ENCODE peak calls at places on chromosomes 13 and 19, in four cellular contexts. One of them, this sample, is unnamed.

GRCh38 chr19:48918801-48919247 is 14.7 kb upstream of the DHDH start:
- DNase-seq in H1: peak; percentile 79
- DNase-seq in HCT116: no peak
- DNase-seq in GM12878: no peak
- DNase-seq in this sample: peak; percentile 77

GRCh38 chr19:8017808-8018207 is 12.4 kb upstream of the ELAVL1 start:
- DNase-seq in H1: no peak
- DNase-seq in HCT116: no peak
- DNase-seq in GM12878: no peak
- DNase-seq in this sample: peak; percentile 66

GRCh38 chr19:46115396-46116109 is 8.9 kb downstream of the IGFL3 start:
- DNase-seq in H1: no peak
- DNase-seq in HCT116: peak; percentile 33
- DNase-seq in GM12878: peak; percentile 31
- DNase-seq in this sample: no peak

GRCh38 chr13:50682002-50682401 is 161.5 kb downstream of the DLEU7 start:
- DNase-seq in H1: no peak
- DNase-seq in HCT116: no peak
- DNase-seq in GM12878: no peak
- DNase-seq in this sample: no peak

GRCh38 chr13:88068975-88069374 is 397.8 kb downstream of the SLITRK5 start:
- DNase-seq in H1: peak; percentile 72
- DNase-seq in HCT116: no peak
- DNase-seq in GM12878: no peak
- DNase-seq in this sample: peak; percentile 0

GRCh38 chr13:41905600-41906254 is 55.2 kb downstream of the VWA8 start:
- DNase-seq in H1: no peak
- DNase-seq in HCT116: peak; percentile 34
- DNase-seq in GM12878: no peak
- DNase-seq in this sample: peak; percentile 31

GRCh38 chr13:62119739-62120700 is 704.4 kb upstream of the PCDH20 start:
- DNase-seq in H1: no peak
- DNase-seq in HCT116: peak; percentile 10
- DNase-seq in GM12878: no peak
- DNase-seq in this sample: no peak

GRCh38 chr19:21680026-21680425 is 87.4 kb downstream of the ZNF100 start:
- DNase-seq in H1: no peak
- DNase-seq in HCT116: no peak
- DNase-seq in GM12878: no peak
- DNase-seq in this sample: no peak

GRCh38 chr19:7287716-7288115 is 6.5 kb downstream of the INSR start:
- DNase-seq in H1: no peak
- DNase-seq in HCT116: no peak
- DNase-seq in GM12878: no peak
- DNase-seq in this sample: no peak

GRCh38 chr13:70985371-70985770 is 877.1 kb upstream of the KLHL1 start:
- DNase-seq in H1: no peak
- DNase-seq in HCT116: no peak
- DNase-seq in GM12878: no peak
- DNase-seq in this sample: no peak

GRCh38 chr19:39390460-39390758 is 497 bp downstream of the PAF1 start:
- DNase-seq in H1: no peak
- DNase-seq in HCT116: peak; percentile 84
- DNase-seq in GM12878: no peak
- DNase-seq in this sample: no peak

GRCh38 chr19:48461982-48462655 is 6.7 kb downstream of the KCNJ14 start:
- DNase-seq in H1: peak; percentile 88
- DNase-seq in HCT116: peak; percentile 21
- DNase-seq in GM12878: no peak
- DNase-seq in this sample: peak; percentile 78

GRCh38 chr19:33216198-33216830 is 9.3 kb downstream of the SLC7A10 start:
- DNase-seq in H1: no peak
- DNase-seq in HCT116: no peak
- DNase-seq in GM12878: no peak
- DNase-seq in this sample: no peak

GRCh38 chr13:31111136-31111535 is 50.6 kb downstream of the HSPH1 start:
- DNase-seq in H1: no peak
- DNase-seq in HCT116: no peak
- DNase-seq in GM12878: no peak
- DNase-seq in this sample: no peak

GRCh38 chr13:19085258-19085657 is 96.4 kb downstream of the TUBA3C start:
- DNase-seq in H1: no peak
- DNase-seq in HCT116: no peak
- DNase-seq in GM12878: no peak
- DNase-seq in this sample: no peak

GRCh38 chr13:104106705-104107393 is 1040.6 kb upstream of the SLC10A2 start:
- DNase-seq in H1: peak; percentile 47
- DNase-seq in HCT116: no peak
- DNase-seq in GM12878: no peak
- DNase-seq in this sample: no peak

GRCh38 chr13:35231426-35231825 is 245.1 kb downstream of the MAB21L1 start:
- DNase-seq in H1: no peak
- DNase-seq in HCT116: no peak
- DNase-seq in GM12878: no peak
- DNase-seq in this sample: no peak

GRCh38 chr19:35048911-35049411 is 7.4 kb downstream of the HPN start:
- DNase-seq in H1: no peak
- DNase-seq in HCT116: no peak
- DNase-seq in GM12878: no peak
- DNase-seq in this sample: no peak

GRCh38 chr19:12660980-12661379 is 5.6 kb downstream of the MAN2B1 start:
- DNase-seq in H1: no peak
- DNase-seq in HCT116: no peak
- DNase-seq in GM12878: no peak
- DNase-seq in this sample: no peak

GRCh38 chr19:15759962-15760565 is 22.3 kb downstream of the OR10H3 start:
- DNase-seq in H1: no peak
- DNase-seq in HCT116: peak; percentile 12
- DNase-seq in GM12878: no peak
- DNase-seq in this sample: peak; percentile 41

GRCh38 chr13:50126378-50127016 is 111.3 kb downstream of the KCNRG start:
- DNase-seq in H1: no peak
- DNase-seq in HCT116: no peak
- DNase-seq in GM12878: no peak
- DNase-seq in this sample: no peak

GRCh38 chr19:23817519-23817918 is 58.8 kb upstream of the ZNF681 start:
- DNase-seq in H1: peak; percentile 46
- DNase-seq in HCT116: peak; percentile 4
- DNase-seq in GM12878: no peak
- DNase-seq in this sample: peak; percentile 73

GRCh38 chr13:83691966-83692365 is 190.3 kb downstream of the SLITRK1 start:
- DNase-seq in H1: no peak
- DNase-seq in HCT116: no peak
- DNase-seq in GM12878: no peak
- DNase-seq in this sample: no peak

GRCh38 chr19:7636691-7637373 is at the start of gene STXBP2:
- DNase-seq in H1: peak; percentile 97
- DNase-seq in HCT116: peak; percentile 76
- DNase-seq in GM12878: peak; percentile 35
- DNase-seq in this sample: peak; percentile 95

GRCh38 chr13:99436686-99437416 is 64.4 kb upstream of the TM9SF2 start:
- DNase-seq in H1: peak; percentile 97
- DNase-seq in HCT116: peak; percentile 78
- DNase-seq in GM12878: no peak
- DNase-seq in this sample: peak; percentile 75

GRCh38 chr13:52130641-52131040 is 1.8 kb upstream of the NEK5 start:
- DNase-seq in H1: no peak
- DNase-seq in HCT116: no peak
- DNase-seq in GM12878: no peak
- DNase-seq in this sample: no peak

DNA sequence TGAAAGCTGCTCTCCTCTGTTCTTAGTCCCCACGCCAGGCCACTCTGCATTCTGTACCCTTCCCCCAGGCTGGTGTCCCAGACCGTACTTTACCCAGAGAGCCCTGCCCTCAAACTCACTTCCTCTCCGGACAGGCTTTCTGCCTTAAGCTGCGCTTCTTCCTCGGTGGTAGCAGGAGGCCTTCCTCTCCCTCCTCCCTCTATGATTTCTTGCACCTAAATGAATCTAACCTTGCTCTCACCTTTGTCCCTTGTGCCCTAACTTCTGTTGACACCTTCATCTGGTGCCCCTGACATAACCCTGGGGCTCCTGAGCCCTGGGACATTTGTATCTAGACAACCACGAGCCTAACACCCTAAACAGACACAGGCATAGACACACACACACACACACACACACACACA is 29.6 kb upstream of the CEACAM21 start:
- DNase-seq in H1: no peak
- DNase-seq in HCT116: no peak
- DNase-seq in GM12878: no peak
- DNase-seq in this sample: no peak
- TF ChIP-seq EGR1 in H1: no peak
- TF ChIP-seq EGR1 in HCT116: no peak
- TF ChIP-seq EGR1 in GM12878: no peak
- TF ChIP-seq EGR1 in this sample: no peak

GRCh38 chr13:95604534-95604915 is 40.0 kb downstream of the DZIP1 start:
- DNase-seq in H1: no peak
- DNase-seq in HCT116: no peak
- DNase-seq in GM12878: no peak
- DNase-seq in this sample: no peak

GRCh38 chr13:95601216-95601615 is 43.3 kb downstream of the DZIP1 start:
- DNase-seq in H1: no peak
- DNase-seq in HCT116: no peak
- DNase-seq in GM12878: no peak
- DNase-seq in this sample: no peak

GRCh38 chr13:95605426-95606125 is 38.9 kb downstream of the DZIP1 start:
- DNase-seq in H1: no peak
- DNase-seq in HCT116: no peak
- DNase-seq in GM12878: no peak
- DNase-seq in this sample: no peak

GRCh38 chr13:95601906-95602305 is 42.6 kb downstream of the DZIP1 start:
- DNase-seq in H1: no peak
- DNase-seq in HCT116: no peak
- DNase-seq in GM12878: no peak
- DNase-seq in this sample: no peak

DNA sequence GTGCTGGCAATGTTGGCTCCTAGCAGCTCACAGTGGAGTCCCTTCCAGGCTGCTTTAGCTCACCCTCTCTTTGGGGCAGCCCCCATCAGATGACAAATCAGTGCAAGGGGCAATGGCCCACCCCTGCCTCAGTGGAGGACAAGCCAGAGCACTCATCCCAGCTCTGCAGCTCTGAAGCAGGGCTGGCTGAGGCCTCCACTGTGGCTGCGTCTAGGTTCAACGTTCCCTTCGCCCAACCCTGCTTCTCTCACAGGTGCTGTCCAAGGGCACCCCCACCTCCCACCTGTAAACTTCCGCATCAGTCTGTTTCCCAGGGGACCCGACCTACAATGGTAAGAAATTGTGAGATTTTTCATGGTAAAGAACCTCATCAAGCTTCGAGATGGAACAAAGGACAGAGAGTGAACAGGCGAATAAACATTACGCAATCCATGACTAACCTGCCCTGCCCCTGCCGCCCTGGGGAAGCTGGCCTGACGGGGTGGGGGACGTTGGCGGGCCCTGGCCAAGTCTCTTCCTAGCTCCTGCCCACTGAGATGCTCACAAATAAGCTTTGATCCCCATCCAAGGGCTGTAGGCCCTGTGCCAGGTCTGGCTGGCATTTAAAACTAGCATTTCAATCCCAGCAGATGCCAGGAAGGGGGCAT is 40.5 kb downstream of the DZIP1 start:
- DNase-seq in H1: no peak
- DNase-seq in HCT116: no peak
- DNase-seq in GM12878: no peak
- DNase-seq in this sample: no peak
- TF ChIP-seq EGR1 in H1: no peak
- TF ChIP-seq EGR1 in HCT116: no peak
- TF ChIP-seq EGR1 in GM12878: no peak
- TF ChIP-seq EGR1 in this sample: no peak

DNA sequence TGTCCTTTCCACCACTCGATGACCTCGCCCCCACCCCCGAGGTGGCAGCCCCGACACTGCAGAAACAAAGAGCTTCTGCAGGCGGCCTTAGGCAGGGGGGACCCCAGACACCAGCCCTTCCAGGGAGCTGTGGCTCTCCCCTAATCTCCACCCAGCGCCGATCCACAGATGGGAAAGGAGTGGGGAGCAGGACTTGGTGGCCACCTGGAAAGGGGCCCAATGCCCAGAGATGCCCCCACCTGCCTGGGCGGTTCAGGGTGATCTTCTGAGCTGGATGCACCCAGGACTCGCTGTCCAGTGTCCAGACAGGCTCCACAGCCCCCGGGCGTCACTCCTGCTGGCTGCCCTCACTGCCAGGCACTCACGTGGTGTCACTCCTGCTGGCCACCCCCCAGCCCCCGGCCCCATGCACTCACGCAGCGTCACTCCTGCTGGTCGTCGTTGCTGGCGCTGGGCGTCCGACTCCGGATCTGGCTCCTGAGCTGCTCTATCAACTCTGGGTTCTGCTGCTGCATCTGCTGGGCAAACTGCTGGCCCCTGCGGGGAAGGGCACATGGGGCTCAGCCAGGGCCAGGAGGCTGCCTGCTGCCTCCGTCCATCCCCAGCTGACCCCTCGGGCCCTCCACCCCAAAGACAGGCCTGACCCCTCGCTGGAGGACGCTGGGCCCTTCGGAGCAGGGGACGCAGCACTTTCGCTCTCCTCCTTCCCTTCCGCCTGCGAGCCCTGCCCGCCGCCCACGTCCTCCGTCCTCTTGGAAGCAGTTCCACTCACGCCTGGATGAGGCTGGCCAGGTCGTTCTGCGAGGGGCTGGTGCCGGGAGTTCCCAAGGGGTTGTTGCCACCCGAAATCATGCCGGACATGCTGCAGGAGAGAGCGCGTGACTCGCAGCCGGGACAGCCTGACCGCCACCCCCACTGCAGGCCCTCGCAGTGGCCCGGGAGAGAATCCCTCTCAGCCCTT is 17.4 kb upstream of the SLC39A3 start:
- DNase-seq in H1: no peak
- DNase-seq in HCT116: no peak
- DNase-seq in GM12878: no peak
- DNase-seq in this sample: no peak
- TF ChIP-seq EGR1 in H1: no peak
- TF ChIP-seq EGR1 in HCT116: no peak
- TF ChIP-seq EGR1 in GM12878: no peak
- TF ChIP-seq EGR1 in this sample: no peak

DNA sequence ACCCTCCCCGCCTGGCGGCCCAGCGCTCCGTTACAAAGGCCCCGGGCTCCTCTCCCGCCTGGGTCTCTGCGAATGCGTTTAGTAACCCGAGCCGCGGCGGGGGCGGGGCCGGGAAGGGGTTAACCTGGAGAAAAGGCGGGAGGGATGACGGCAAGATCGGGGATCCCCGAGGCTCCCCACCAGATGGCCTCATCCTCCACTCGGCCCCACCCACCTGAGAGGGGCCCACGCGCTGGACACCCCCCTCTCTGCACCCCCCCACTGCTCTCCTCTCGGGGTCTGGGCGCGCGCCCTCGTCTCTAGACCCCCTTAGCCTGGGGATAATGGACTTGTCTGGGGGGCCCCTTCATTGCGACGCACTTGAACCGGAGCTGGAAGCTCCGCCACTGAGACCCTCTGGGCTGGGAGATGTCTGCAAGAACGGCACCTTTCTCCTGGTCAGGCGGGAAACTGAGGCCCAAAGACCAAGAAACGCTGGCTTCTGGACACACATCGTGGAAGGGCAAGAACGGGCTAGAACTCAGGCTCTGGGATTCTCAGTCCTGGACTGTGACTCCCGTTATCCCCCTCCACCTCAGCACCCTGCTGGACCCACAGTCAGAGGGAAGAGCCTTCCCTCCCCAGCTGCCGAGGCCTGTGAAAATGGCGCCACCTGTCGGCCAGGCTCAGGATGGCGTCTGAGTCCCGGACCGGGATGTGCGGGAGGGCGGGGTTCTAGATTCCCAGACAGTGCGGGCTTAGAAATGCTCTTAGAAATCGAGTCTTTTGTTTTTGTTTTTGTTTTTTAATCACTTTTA is 2.9 kb upstream of the LTBP4 start:
- DNase-seq in H1: peak; percentile 97
- DNase-seq in HCT116: peak; percentile 86
- DNase-seq in GM12878: no peak
- DNase-seq in this sample: peak; percentile 96
- TF ChIP-seq EGR1 in H1: peak; percentile 66
- TF ChIP-seq EGR1 in HCT116: no peak
- TF ChIP-seq EGR1 in GM12878: no peak
- TF ChIP-seq EGR1 in this sample: peak; percentile 72